ENCODE peak calls at places on chromosomes 5 and 9, in six cellular contexts. C is fibroblast of lung, V is T-helper 9 cell, W is GM19239, F is KG1, H is Calu3. K is an unnamed sample.

GRCh38 chr5:43338856-43339255 is 25.6 kb upstream of the HMGCS1 start:
- DNase-seq in V (no peak), H (no peak), F (peak), C (no peak), W (no peak), K (no peak)

GRCh38 chr9:109910616-109911568 is 130.9 kb downstream of the PALM2AKAP2 start:
- DNase-seq in W (no peak), V (no peak), C (peak), H (peak), F (no peak), K (no peak)

GRCh38 chr5:169356181-169356580 is 55.2 kb upstream of the SLIT3 start:
- DNase-seq in H (no peak), V (no peak), F (no peak), W (no peak), C (no peak), K (no peak)

GRCh38 chr9:97930972-97931371 is 7.0 kb downstream of the HEMGN start:
- DNase-seq in C (no peak), H (no peak), F (no peak), V (no peak), W (no peak), K (no peak)

GRCh38 chr5:110478899-110479298 is 247.6 kb downstream of the TMEM232 start:
- DNase-seq in C (peak), W (no peak), F (no peak), V (no peak), H (no peak), K (no peak)

GRCh38 chr9:14769235-14769580 is 46.7 kb upstream of the CER1 start:
- DNase-seq in V (no peak), C (peak), W (no peak), H (peak), F (no peak), K (no peak)

GRCh38 chr5:124200381-124200780 is 546.1 kb downstream of the ZNF608 start:
- DNase-seq in W (no peak), V (no peak), H (no peak), C (peak), F (no peak), K (no peak)

GRCh38 chr9:111632695-111633388 is 1.7 kb downstream of the DNAJC25 start:
- DNase-seq in V (no peak), F (no peak), C (no peak), H (no peak), W (no peak), K (no peak)

GRCh38 chr5:16304846-16305245 is 125.3 kb upstream of the MARCHF11 start:
- DNase-seq in F (no peak), W (no peak), H (no peak), C (peak), V (no peak), K (no peak)

GRCh38 chr5:169763437-169764301 is 126.6 kb downstream of the DOCK2 start:
- DNase-seq in V (no peak), F (no peak), W (peak), C (peak), H (no peak), K (no peak)

GRCh38 chr5:154437281-154437965 is 8.4 kb upstream of the SAP30L start:
- DNase-seq in F (no peak), W (no peak), V (no peak), C (no peak), H (no peak), K (no peak)

GRCh38 chr5:149745-150450 is 41.4 kb upstream of the LRRC14B start:
- DNase-seq in C (peak), W (no peak), F (no peak), V (no peak), H (no peak), K (no peak)

GRCh38 chr5:110258460-110258859 is 468.0 kb downstream of the TMEM232 start:
- DNase-seq in F (no peak), C (peak), V (no peak), W (no peak), H (no peak), K (no peak)

GRCh38 chr9:22893196-22893843 is 446.7 kb downstream of the DMRTA1 start:
- DNase-seq in F (no peak), H (no peak), C (no peak), W (no peak), V (no peak), K (no peak)

GRCh38 chr9:124595743-124596142 is 88.5 kb upstream of the NR5A1 start:
- DNase-seq in H (no peak), V (no peak), F (no peak), W (no peak), C (no peak), K (no peak)

GRCh38 chr9:18489861-18490260 is 15.9 kb downstream of the ADAMTSL1 start:
- DNase-seq in C (peak), F (no peak), W (no peak), H (no peak), V (no peak), K (no peak)